ENCODE peak calls at places on chromosomes 16 and 17, in eight cellular contexts. One of them, this sample, is unnamed.

GRCh38 chr17:732788-733720 is 658 bp downstream of the TLCD3A start:
- DNase-seq in M059J: peak
- DNase-seq in activated CD8-positive, alpha-beta memory T cell treated with anti-CD3 and anti-CD28 coated beads for 24 hours: no peak
- DNase-seq in cardiac fibroblast: peak
- DNase-seq in HT-29: peak
- DNase-seq in WTC11: peak
- DNase-seq in GM23338: peak
- DNase-seq in HT1080: peak
- DNase-seq in this sample: peak

GRCh38 chr16:74034862-74035261 is 261.8 kb upstream of the PSMD7 start:
- DNase-seq in WTC11: no peak
- DNase-seq in cardiac fibroblast: peak
- DNase-seq in HT1080: peak
- DNase-seq in GM23338: peak
- DNase-seq in M059J: peak
- DNase-seq in HT-29: peak
- DNase-seq in activated CD8-positive, alpha-beta memory T cell treated with anti-CD3 and anti-CD28 coated beads for 24 hours: no peak
- DNase-seq in this sample: peak

GRCh38 chr17:29582767-29583166 is 6.7 kb downstream of the GIT1 start:
- DNase-seq in M059J: no peak
- DNase-seq in HT1080: no peak
- DNase-seq in cardiac fibroblast: no peak
- DNase-seq in GM23338: no peak
- DNase-seq in HT-29: no peak
- DNase-seq in WTC11: no peak
- DNase-seq in activated CD8-positive, alpha-beta memory T cell treated with anti-CD3 and anti-CD28 coated beads for 24 hours: no peak
- DNase-seq in this sample: no peak

GRCh38 chr16:50496990-50497389 is 51.2 kb upstream of the NKD1 start:
- DNase-seq in HT-29: no peak
- DNase-seq in M059J: peak
- DNase-seq in GM23338: no peak
- DNase-seq in activated CD8-positive, alpha-beta memory T cell treated with anti-CD3 and anti-CD28 coated beads for 24 hours: no peak
- DNase-seq in cardiac fibroblast: no peak
- DNase-seq in WTC11: no peak
- DNase-seq in HT1080: peak
- DNase-seq in this sample: no peak

GRCh38 chr16:89721644-89722391 is 481 bp downstream of the ZNF276 start:
- DNase-seq in HT-29: peak
- DNase-seq in HT1080: peak
- DNase-seq in GM23338: peak
- DNase-seq in cardiac fibroblast: peak
- DNase-seq in WTC11: no peak
- DNase-seq in activated CD8-positive, alpha-beta memory T cell treated with anti-CD3 and anti-CD28 coated beads for 24 hours: peak
- DNase-seq in M059J: peak
- DNase-seq in this sample: peak

GRCh38 chr16:83231771-83232170 is 576.0 kb upstream of the HSBP1 start:
- DNase-seq in activated CD8-positive, alpha-beta memory T cell treated with anti-CD3 and anti-CD28 coated beads for 24 hours: no peak
- DNase-seq in WTC11: no peak
- DNase-seq in cardiac fibroblast: no peak
- DNase-seq in HT1080: no peak
- DNase-seq in M059J: no peak
- DNase-seq in GM23338: no peak
- DNase-seq in HT-29: no peak
- DNase-seq in this sample: no peak

GRCh38 chr16:67198238-67198734 is 645 bp upstream of the ELMO3 start:
- DNase-seq in WTC11: peak
- DNase-seq in activated CD8-positive, alpha-beta memory T cell treated with anti-CD3 and anti-CD28 coated beads for 24 hours: no peak
- DNase-seq in GM23338: peak
- DNase-seq in M059J: peak
- DNase-seq in HT1080: no peak
- DNase-seq in HT-29: peak
- DNase-seq in cardiac fibroblast: peak
- DNase-seq in this sample: no peak

GRCh38 chr17:80261895-80262279 is 1.2 kb downstream of the RNF213 start:
- DNase-seq in activated CD8-positive, alpha-beta memory T cell treated with anti-CD3 and anti-CD28 coated beads for 24 hours: no peak
- DNase-seq in HT1080: no peak
- DNase-seq in WTC11: no peak
- DNase-seq in M059J: no peak
- DNase-seq in cardiac fibroblast: no peak
- DNase-seq in GM23338: no peak
- DNase-seq in HT-29: no peak
- DNase-seq in this sample: no peak

GRCh38 chr17:33169580-33170285 is 123.4 kb downstream of the ASIC2 start:
- DNase-seq in cardiac fibroblast: no peak
- DNase-seq in M059J: peak
- DNase-seq in HT1080: peak
- DNase-seq in WTC11: no peak
- DNase-seq in activated CD8-positive, alpha-beta memory T cell treated with anti-CD3 and anti-CD28 coated beads for 24 hours: no peak
- DNase-seq in HT-29: no peak
- DNase-seq in GM23338: no peak
- DNase-seq in this sample: peak

GRCh38 chr16:73125860-73126259 is 77.9 kb upstream of the ZFHX3 start:
- DNase-seq in activated CD8-positive, alpha-beta memory T cell treated with anti-CD3 and anti-CD28 coated beads for 24 hours: no peak
- DNase-seq in cardiac fibroblast: peak
- DNase-seq in M059J: peak
- DNase-seq in WTC11: no peak
- DNase-seq in HT1080: peak
- DNase-seq in GM23338: no peak
- DNase-seq in HT-29: no peak
- DNase-seq in this sample: peak

GRCh38 chr17:76107507-76107906 is 3.9 kb upstream of the EXOC7 start:
- DNase-seq in M059J: no peak
- DNase-seq in cardiac fibroblast: peak
- DNase-seq in GM23338: no peak
- DNase-seq in HT1080: no peak
- DNase-seq in activated CD8-positive, alpha-beta memory T cell treated with anti-CD3 and anti-CD28 coated beads for 24 hours: no peak
- DNase-seq in HT-29: peak
- DNase-seq in WTC11: no peak
- DNase-seq in this sample: peak

GRCh38 chr17:7853693-7854043 is 1.2 kb upstream of the TMEM88 start:
- DNase-seq in M059J: no peak
- DNase-seq in activated CD8-positive, alpha-beta memory T cell treated with anti-CD3 and anti-CD28 coated beads for 24 hours: no peak
- DNase-seq in HT1080: no peak
- DNase-seq in WTC11: peak
- DNase-seq in cardiac fibroblast: no peak
- DNase-seq in HT-29: no peak
- DNase-seq in GM23338: peak
- DNase-seq in this sample: no peak

GRCh38 chr17:75481194-75482059 is 25.0 kb downstream of the TMEM94 start:
- DNase-seq in HT1080: no peak
- DNase-seq in GM23338: no peak
- DNase-seq in activated CD8-positive, alpha-beta memory T cell treated with anti-CD3 and anti-CD28 coated beads for 24 hours: no peak
- DNase-seq in M059J: no peak
- DNase-seq in WTC11: no peak
- DNase-seq in cardiac fibroblast: no peak
- DNase-seq in HT-29: no peak
- DNase-seq in this sample: no peak

GRCh38 chr16:68445458-68445857 is 2.9 kb downstream of the SMPD3 start:
- DNase-seq in cardiac fibroblast: peak
- DNase-seq in M059J: peak
- DNase-seq in WTC11: peak
- DNase-seq in activated CD8-positive, alpha-beta memory T cell treated with anti-CD3 and anti-CD28 coated beads for 24 hours: no peak
- DNase-seq in HT1080: peak
- DNase-seq in GM23338: peak
- DNase-seq in HT-29: peak
- DNase-seq in this sample: peak

GRCh38 chr17:80743181-80743771 is 198.6 kb downstream of the RPTOR start:
- DNase-seq in HT1080: no peak
- DNase-seq in activated CD8-positive, alpha-beta memory T cell treated with anti-CD3 and anti-CD28 coated beads for 24 hours: peak
- DNase-seq in cardiac fibroblast: no peak
- DNase-seq in HT-29: no peak
- DNase-seq in WTC11: no peak
- DNase-seq in GM23338: no peak
- DNase-seq in M059J: no peak
- DNase-seq in this sample: no peak

GRCh38 chr16:84786605-84787302 is 33.0 kb upstream of the CRISPLD2 start:
- DNase-seq in GM23338: no peak
- DNase-seq in HT-29: no peak
- DNase-seq in cardiac fibroblast: no peak
- DNase-seq in activated CD8-positive, alpha-beta memory T cell treated with anti-CD3 and anti-CD28 coated beads for 24 hours: no peak
- DNase-seq in HT1080: no peak
- DNase-seq in M059J: no peak
- DNase-seq in WTC11: no peak
- DNase-seq in this sample: no peak

GRCh38 chr16:86869288-86870022 is 291.1 kb downstream of the FOXL1 start:
- DNase-seq in GM23338: no peak
- DNase-seq in WTC11: no peak
- DNase-seq in HT-29: no peak
- DNase-seq in M059J: no peak
- DNase-seq in cardiac fibroblast: no peak
- DNase-seq in activated CD8-positive, alpha-beta memory T cell treated with anti-CD3 and anti-CD28 coated beads for 24 hours: no peak
- DNase-seq in HT1080: no peak
- DNase-seq in this sample: no peak

GRCh38 chr17:82283208-82283749 is 9.8 kb upstream of the CSNK1D start:
- DNase-seq in HT-29: peak
- DNase-seq in cardiac fibroblast: peak
- DNase-seq in M059J: peak
- DNase-seq in WTC11: no peak
- DNase-seq in activated CD8-positive, alpha-beta memory T cell treated with anti-CD3 and anti-CD28 coated beads for 24 hours: peak
- DNase-seq in HT1080: peak
- DNase-seq in GM23338: no peak
- DNase-seq in this sample: peak

GRCh38 chr16:57053206-57053605 is 39.2 kb upstream of the CPNE2 start:
- DNase-seq in GM23338: no peak
- DNase-seq in HT-29: no peak
- DNase-seq in WTC11: no peak
- DNase-seq in activated CD8-positive, alpha-beta memory T cell treated with anti-CD3 and anti-CD28 coated beads for 24 hours: no peak
- DNase-seq in HT1080: no peak
- DNase-seq in cardiac fibroblast: no peak
- DNase-seq in M059J: no peak
- DNase-seq in this sample: no peak

GRCh38 chr17:62641101-62641500 is 13.6 kb downstream of the MRC2 start:
- DNase-seq in GM23338: no peak
- DNase-seq in M059J: no peak
- DNase-seq in WTC11: peak
- DNase-seq in HT1080: no peak
- DNase-seq in cardiac fibroblast: no peak
- DNase-seq in activated CD8-positive, alpha-beta memory T cell treated with anti-CD3 and anti-CD28 coated beads for 24 hours: no peak
- DNase-seq in HT-29: no peak
- DNase-seq in this sample: no peak